ENCODE peak calls at places on chromosomes 4 and X, in six cellular contexts. One of them, this sample, is unnamed.

GRCh38 chrX:66013195-66013816 is 26.6 kb downstream of the VSIG4 start:
- DNase-seq in GM10248: no peak
- DNase-seq in ELR: no peak
- DNase-seq in HuH-7.5: no peak
- DNase-seq in neural crest cell: no peak
- DNase-seq in tibial artery: no peak
- DNase-seq in this sample: no peak

GRCh38 chr4:5730993-5731975 is 20.3 kb downstream of the EVC start:
- DNase-seq in neural crest cell: no peak
- DNase-seq in GM10248: peak
- DNase-seq in HuH-7.5: no peak
- DNase-seq in ELR: peak
- DNase-seq in tibial artery: no peak
- DNase-seq in this sample: no peak

GRCh38 chr4:142126890-142127497 is 490.6 kb downstream of the IL15 start:
- DNase-seq in ELR: peak
- DNase-seq in neural crest cell: peak
- DNase-seq in HuH-7.5: no peak
- DNase-seq in tibial artery: no peak
- DNase-seq in GM10248: peak
- DNase-seq in this sample: peak

GRCh38 chrX:153470411-153471363 is at the start of gene HAUS7:
- DNase-seq in neural crest cell: peak
- DNase-seq in HuH-7.5: peak
- DNase-seq in GM10248: peak
- DNase-seq in tibial artery: peak
- DNase-seq in ELR: peak
- DNase-seq in this sample: peak

GRCh38 chr4:100060765-100061416 is 110.8 kb upstream of the H2AZ1 start:
- DNase-seq in ELR: no peak
- DNase-seq in HuH-7.5: no peak
- DNase-seq in GM10248: peak
- DNase-seq in tibial artery: no peak
- DNase-seq in neural crest cell: no peak
- DNase-seq in this sample: no peak

GRCh38 chrX:2576793-2577192 is 76.0 kb upstream of the DHRSX start:
- DNase-seq in GM10248: no peak
- DNase-seq in ELR: peak
- DNase-seq in HuH-7.5: no peak
- DNase-seq in neural crest cell: no peak
- DNase-seq in tibial artery: no peak
- DNase-seq in this sample: no peak

GRCh38 chr4:56388311-56388710 is 1.0 kb upstream of the AASDH start:
- DNase-seq in GM10248: no peak
- DNase-seq in HuH-7.5: no peak
- DNase-seq in tibial artery: no peak
- DNase-seq in neural crest cell: no peak
- DNase-seq in ELR: peak
- DNase-seq in this sample: no peak

GRCh38 chr4:15318621-15319348 is 109.0 kb upstream of the C1QTNF7 start:
- DNase-seq in HuH-7.5: no peak
- DNase-seq in tibial artery: no peak
- DNase-seq in neural crest cell: no peak
- DNase-seq in GM10248: no peak
- DNase-seq in ELR: peak
- DNase-seq in this sample: no peak

GRCh38 chr4:1600811-1601532 is 83.1 kb downstream of the FAM53A start:
- DNase-seq in GM10248: no peak
- DNase-seq in tibial artery: no peak
- DNase-seq in ELR: no peak
- DNase-seq in HuH-7.5: no peak
- DNase-seq in neural crest cell: no peak
- DNase-seq in this sample: no peak

GRCh38 chr4:16197842-16198241 is 28.4 kb downstream of the TAPT1 start:
- DNase-seq in tibial artery: no peak
- DNase-seq in HuH-7.5: no peak
- DNase-seq in ELR: no peak
- DNase-seq in GM10248: no peak
- DNase-seq in neural crest cell: no peak
- DNase-seq in this sample: no peak

GRCh38 chrX:108590496-108590895 is 145.9 kb downstream of the IRS4 start:
- DNase-seq in GM10248: no peak
- DNase-seq in ELR: peak
- DNase-seq in tibial artery: no peak
- DNase-seq in HuH-7.5: no peak
- DNase-seq in neural crest cell: no peak
- DNase-seq in this sample: no peak

GRCh38 chr4:159051245-159052071 is 51.4 kb upstream of the RAPGEF2 start:
- DNase-seq in ELR: no peak
- DNase-seq in GM10248: peak
- DNase-seq in neural crest cell: no peak
- DNase-seq in tibial artery: no peak
- DNase-seq in HuH-7.5: no peak
- DNase-seq in this sample: no peak

This sample was measured in ovary.